ENCODE peak calls at places on chromosomes 3 and 15, in four cellular contexts. One of them, this sample, is unnamed.

GRCh38 chr15:68274184-68274848 is 3.2 kb upstream of the FEM1B start:
- DNase-seq in K562: no peak
- DNase-seq in SK-N-SH: no peak
- DNase-seq in GM12878: no peak
- DNase-seq in this sample: no peak

GRCh38 chr15:61621146-61621545 is 392.0 kb upstream of the RORA start:
- DNase-seq in SK-N-SH: peak
- DNase-seq in K562: peak
- DNase-seq in GM12878: no peak
- DNase-seq in this sample: no peak

GRCh38 chr3:197730200-197730599 is 6.5 kb downstream of the RUBCN start:
- DNase-seq in SK-N-SH: no peak
- DNase-seq in GM12878: no peak
- DNase-seq in K562: peak
- DNase-seq in this sample: no peak

GRCh38 chr3:12782172-12782815 is 14.2 kb upstream of the CAND2 start:
- DNase-seq in GM12878: no peak
- DNase-seq in K562: peak
- DNase-seq in SK-N-SH: no peak
- DNase-seq in this sample: no peak

GRCh38 chr3:126026761-126027160 is 57.2 kb downstream of the SLC41A3 start:
- DNase-seq in GM12878: no peak
- DNase-seq in K562: no peak
- DNase-seq in SK-N-SH: no peak
- DNase-seq in this sample: peak

GRCh38 chr3:12934431-12934830 is 93.1 kb upstream of the RPL32 start:
- DNase-seq in SK-N-SH: no peak
- DNase-seq in GM12878: no peak
- DNase-seq in K562: no peak
- DNase-seq in this sample: no peak

GRCh38 chr3:153768559-153769469 is 352.4 kb upstream of the ARHGEF26 start:
- DNase-seq in SK-N-SH: peak
- DNase-seq in K562: peak
- DNase-seq in GM12878: peak
- DNase-seq in this sample: peak

GRCh38 chr15:28098360-28098765 is 752 bp downstream of the OCA2 start:
- DNase-seq in K562: no peak
- DNase-seq in SK-N-SH: no peak
- DNase-seq in GM12878: no peak
- DNase-seq in this sample: no peak

GRCh38 chr3:14253022-14253761 is 74.6 kb downstream of the LSM3 start:
- DNase-seq in SK-N-SH: no peak
- DNase-seq in GM12878: no peak
- DNase-seq in K562: peak
- DNase-seq in this sample: no peak

GRCh38 chr3:38556640-38557358 is 60.7 kb downstream of the EXOG start:
- DNase-seq in SK-N-SH: no peak
- DNase-seq in GM12878: no peak
- DNase-seq in K562: no peak
- DNase-seq in this sample: no peak

GRCh38 chr3:66431494-66431893 is 69.3 kb downstream of the LRIG1 start:
- DNase-seq in K562: no peak
- DNase-seq in GM12878: no peak
- DNase-seq in SK-N-SH: no peak
- DNase-seq in this sample: no peak

GRCh38 chr15:88776646-88777045 is 26.6 kb upstream of the ACAN start:
- DNase-seq in SK-N-SH: no peak
- DNase-seq in K562: no peak
- DNase-seq in GM12878: no peak
- DNase-seq in this sample: no peak

GRCh38 chr15:70507772-70508351 is 255.5 kb downstream of the UACA start:
- DNase-seq in GM12878: no peak
- DNase-seq in SK-N-SH: no peak
- DNase-seq in K562: no peak
- DNase-seq in this sample: no peak

GRCh38 chr15:85582076-85582718 is 201.8 kb downstream of the AKAP13 start:
- DNase-seq in SK-N-SH: no peak
- DNase-seq in K562: no peak
- DNase-seq in GM12878: peak
- DNase-seq in this sample: no peak

GRCh38 chr3:10964537-10965167 is 27.9 kb upstream of the SLC6A1 start:
- DNase-seq in GM12878: no peak
- DNase-seq in K562: peak
- DNase-seq in SK-N-SH: no peak
- DNase-seq in this sample: no peak

GRCh38 chr15:51117270-51117669 is 22.6 kb upstream of the TNFAIP8L3 start:
- DNase-seq in SK-N-SH: no peak
- DNase-seq in K562: no peak
- DNase-seq in GM12878: no peak
- DNase-seq in this sample: no peak

GRCh38 chr3:127141921-127142730 is 50.8 kb upstream of the PRR23E start:
- DNase-seq in GM12878: no peak
- DNase-seq in SK-N-SH: peak
- DNase-seq in K562: no peak
- DNase-seq in this sample: peak

GRCh38 chr3:193563999-193564398 is 9.3 kb upstream of the ATP13A4 start:
- DNase-seq in SK-N-SH: no peak
- DNase-seq in GM12878: no peak
- DNase-seq in K562: no peak
- DNase-seq in this sample: no peak

GRCh38 chr15:85408270-85408746 is 27.9 kb downstream of the AKAP13 start:
- DNase-seq in GM12878: peak
- DNase-seq in K562: no peak
- DNase-seq in SK-N-SH: no peak
- DNase-seq in this sample: no peak

GRCh38 chr15:43352693-43353382 is 18.0 kb downstream of the ZSCAN29 start:
- DNase-seq in K562: no peak
- DNase-seq in GM12878: no peak
- DNase-seq in SK-N-SH: no peak
- DNase-seq in this sample: no peak

GRCh38 chr3:195770081-195770840 is 41.5 kb downstream of the MUC4 start:
- DNase-seq in SK-N-SH: no peak
- DNase-seq in K562: no peak
- DNase-seq in GM12878: no peak
- DNase-seq in this sample: no peak

GRCh38 chr3:143814358-143814968 is 33.8 kb downstream of the SLC9A9 start:
- DNase-seq in GM12878: no peak
- DNase-seq in SK-N-SH: no peak
- DNase-seq in K562: no peak
- DNase-seq in this sample: no peak

GRCh38 chr3:40661285-40661684 is 136.5 kb downstream of the ZNF621 start:
- DNase-seq in K562: no peak
- DNase-seq in SK-N-SH: no peak
- DNase-seq in GM12878: no peak
- DNase-seq in this sample: no peak

GRCh38 chr3:154100556-154100955 is 20.6 kb upstream of the ARHGEF26 start:
- DNase-seq in SK-N-SH: no peak
- DNase-seq in GM12878: no peak
- DNase-seq in K562: no peak
- DNase-seq in this sample: no peak

GRCh38 chr3:102512734-102513518 is 78.1 kb downstream of the ZPLD1 start:
- DNase-seq in GM12878: no peak
- DNase-seq in SK-N-SH: no peak
- DNase-seq in K562: no peak
- DNase-seq in this sample: no peak

GRCh38 chr15:19973718-19974117 is 567.9 kb downstream of the GOLGA6L6 start:
- DNase-seq in SK-N-SH: peak
- DNase-seq in K562: peak
- DNase-seq in GM12878: no peak
- DNase-seq in this sample: no peak

GRCh38 chr15:31752363-31752762 is 278.0 kb upstream of the CHRNA7 start:
- DNase-seq in K562: no peak
- DNase-seq in SK-N-SH: no peak
- DNase-seq in GM12878: no peak
- DNase-seq in this sample: no peak

GRCh38 chr15:31752905-31753304 is 277.4 kb upstream of the CHRNA7 start:
- DNase-seq in K562: no peak
- DNase-seq in SK-N-SH: no peak
- DNase-seq in GM12878: no peak
- DNase-seq in this sample: no peak

GRCh38 chr15:31758126-31758525 is 272.2 kb upstream of the CHRNA7 start:
- DNase-seq in K562: peak
- DNase-seq in GM12878: peak
- DNase-seq in SK-N-SH: peak
- DNase-seq in this sample: no peak
- TF ChIP-seq NRF1 in K562: no peak
- TF ChIP-seq NRF1 in GM12878: no peak
- TF ChIP-seq NRF1 in SK-N-SH: no peak
- TF ChIP-seq NRF1 in this sample: no peak

GRCh38 chr3:120181632-120182031 is 87.4 kb upstream of the GSK3B start:
- DNase-seq in GM12878: no peak
- DNase-seq in K562: no peak
- DNase-seq in SK-N-SH: no peak
- DNase-seq in this sample: no peak

GRCh38 chr3:120177151-120177550 is 82.9 kb upstream of the GSK3B start:
- DNase-seq in GM12878: no peak
- DNase-seq in K562: no peak
- DNase-seq in SK-N-SH: peak
- DNase-seq in this sample: peak

GRCh38 chr3:120180731-120181412 is 86.6 kb upstream of the GSK3B start:
- DNase-seq in GM12878: no peak
- DNase-seq in SK-N-SH: no peak
- DNase-seq in K562: no peak
- DNase-seq in this sample: no peak

GRCh38 chr3:120177907-120178306 is 83.7 kb upstream of the GSK3B start:
- DNase-seq in SK-N-SH: no peak
- DNase-seq in GM12878: no peak
- DNase-seq in K562: peak
- DNase-seq in this sample: no peak

GRCh38 chr3:120182613-120183524 is 88.6 kb upstream of the GSK3B start:
- DNase-seq in GM12878: no peak
- DNase-seq in SK-N-SH: no peak
- DNase-seq in K562: peak
- DNase-seq in this sample: peak
- TF ChIP-seq NRF1 in GM12878: no peak
- TF ChIP-seq NRF1 in SK-N-SH: no peak
- TF ChIP-seq NRF1 in K562: no peak
- TF ChIP-seq NRF1 in this sample: no peak

GRCh38 chr3:138675393-138675792 is 66.8 kb downstream of the FAIM start:
- DNase-seq in K562: no peak
- DNase-seq in GM12878: no peak
- DNase-seq in SK-N-SH: no peak
- DNase-seq in this sample: no peak

GRCh38 chr3:138670409-138670808 is 61.8 kb downstream of the FAIM start:
- DNase-seq in K562: no peak
- DNase-seq in SK-N-SH: no peak
- DNase-seq in GM12878: no peak
- DNase-seq in this sample: no peak

GRCh38 chr3:138674131-138674530 is 65.6 kb downstream of the FAIM start:
- DNase-seq in GM12878: no peak
- DNase-seq in SK-N-SH: no peak
- DNase-seq in K562: no peak
- DNase-seq in this sample: no peak

GRCh38 chr3:138678086-138678485 is 69.5 kb downstream of the FAIM start:
- DNase-seq in K562: no peak
- DNase-seq in SK-N-SH: no peak
- DNase-seq in GM12878: no peak
- DNase-seq in this sample: no peak

DNA sequence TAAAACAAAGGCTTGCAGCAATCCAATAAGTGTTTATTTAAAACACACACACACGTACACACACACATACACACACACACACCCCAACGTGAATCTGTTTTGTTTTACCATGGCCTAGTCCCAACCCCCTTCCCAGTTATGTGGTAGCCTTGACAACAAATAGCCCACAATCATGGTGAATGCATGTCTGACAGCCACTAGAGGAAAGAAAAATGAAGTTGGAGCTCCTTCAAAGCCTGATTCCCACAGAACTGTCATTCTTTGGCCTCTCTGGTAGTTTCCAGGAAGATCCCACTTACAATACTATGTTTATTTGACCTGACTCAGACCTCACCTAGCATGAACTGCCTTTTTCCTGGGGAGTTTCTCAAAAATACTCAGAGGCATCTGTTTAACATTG is 65.1 kb downstream of the FAIM start:
- DNase-seq in SK-N-SH: no peak
- DNase-seq in GM12878: no peak
- DNase-seq in K562: peak
- DNase-seq in this sample: no peak
- TF ChIP-seq NRF1 in SK-N-SH: no peak
- TF ChIP-seq NRF1 in GM12878: no peak
- TF ChIP-seq NRF1 in K562: no peak
- TF ChIP-seq NRF1 in this sample: no peak

GRCh38 chr15:78616506-78616905 is 4.3 kb downstream of the CHRNA3 start:
- DNase-seq in GM12878: no peak
- DNase-seq in K562: no peak
- DNase-seq in SK-N-SH: no peak
- DNase-seq in this sample: no peak
- TF ChIP-seq NRF1 in GM12878: no peak
- TF ChIP-seq NRF1 in K562: no peak
- TF ChIP-seq NRF1 in SK-N-SH: no peak
- TF ChIP-seq NRF1 in this sample: no peak